ENCODE peak calls at places on chromosome 17, in five cellular contexts. C, F, T, K and O are unnamed samples. For H3K9me3, the result is how much of the 10 kb centered on the place peaks cover.

GRCh38 chr17:57090560-57091185 is 5.6 kb downstream of the AKAP1 start:
- DNase-seq in C (no peak), F (peak), T (no peak), K (no peak), O (no peak)

GRCh38 chr17:76528528-76529223 is 8.8 kb downstream of the CYGB start:
- DNase-seq in C (no peak), F (no peak), T (peak), K (no peak), O (no peak)

GRCh38 chr17:50452627-50453300 is 15.9 kb downstream of the CHAD start:
- DNase-seq in C (peak), F (peak), T (no peak), K (no peak), O (no peak)

GRCh38 chr17:44220211-44221071 is 966 bp upstream of the UBTF start:
- DNase-seq in C (no peak), F (peak), T (peak), K (peak), O (peak)

GRCh38 chr17:78365561-78366108 is 5.8 kb upstream of the SOCS3 start:
- DNase-seq in C (no peak), F (peak), T (no peak), K (no peak), O (peak)

GRCh38 chr17:81018044-81018802 is 16.7 kb upstream of the BAIAP2 start:
- DNase-seq in C (no peak), F (peak), T (no peak), K (peak), O (no peak)

GRCh38 chr17:73043686-73044581 is 48.6 kb downstream of the SLC39A11 start:
- DNase-seq in C (no peak), F (peak), T (no peak), K (no peak), O (no peak)

GRCh38 chr17:46139365-46140210 is 53.6 kb downstream of the KANSL1 start:
- DNase-seq in C (no peak), F (no peak), T (peak), K (no peak), O (no peak)

GRCh38 chr17:39058524-39058923 is 91.3 kb upstream of the FBXO47 start:
- DNase-seq in C (no peak), F (no peak), T (no peak), K (no peak), O (no peak)

GRCh38 chr17:3529817-3530741 is 27.5 kb downstream of the TRPV3 start:
- DNase-seq in C (no peak), F (no peak), T (no peak), K (no peak), O (peak)

GRCh38 chr17:1275962-1276736 is 3.3 kb upstream of the TRARG1 start:
- DNase-seq in C (no peak), F (peak), T (peak), K (peak), O (peak)

GRCh38 chr17:62902573-62903229 is 63.3 kb upstream of the TANC2 start:
- DNase-seq in C (no peak), F (no peak), T (peak), K (peak), O (no peak)

GRCh38 chr17:34581446-34582184 is 2.2 kb downstream of the TMEM132E start:
- DNase-seq in C (no peak), F (peak), T (no peak), K (no peak), O (no peak)

GRCh38 chr17:43645765-43646481 is 15.8 kb downstream of the MEOX1 start:
- DNase-seq in C (no peak), F (peak), T (no peak), K (peak), O (no peak)

GRCh38 chr17:42342242-42343008 is 45.8 kb downstream of the STAT3 start:
- DNase-seq in C (no peak), F (peak), T (no peak), K (no peak), O (no peak)

GRCh38 chr17:11639736-11640510 is 41.7 kb downstream of the DNAH9 start:
- DNase-seq in C (no peak), F (no peak), T (no peak), K (no peak), O (no peak)
- H3K9me3 ChIP-seq in C (under half), F (under half), T (under half), K (under half), O (under half)

GRCh38 chr17:22145605-22146178 is 453.4 kb downstream of the KCNJ18 start:
- DNase-seq in C (no peak), F (no peak), T (no peak), K (no peak), O (no peak)
- H3K9me3 ChIP-seq in C (under half), F (under half), T (under half), K (under half), O (under half)

DNA sequence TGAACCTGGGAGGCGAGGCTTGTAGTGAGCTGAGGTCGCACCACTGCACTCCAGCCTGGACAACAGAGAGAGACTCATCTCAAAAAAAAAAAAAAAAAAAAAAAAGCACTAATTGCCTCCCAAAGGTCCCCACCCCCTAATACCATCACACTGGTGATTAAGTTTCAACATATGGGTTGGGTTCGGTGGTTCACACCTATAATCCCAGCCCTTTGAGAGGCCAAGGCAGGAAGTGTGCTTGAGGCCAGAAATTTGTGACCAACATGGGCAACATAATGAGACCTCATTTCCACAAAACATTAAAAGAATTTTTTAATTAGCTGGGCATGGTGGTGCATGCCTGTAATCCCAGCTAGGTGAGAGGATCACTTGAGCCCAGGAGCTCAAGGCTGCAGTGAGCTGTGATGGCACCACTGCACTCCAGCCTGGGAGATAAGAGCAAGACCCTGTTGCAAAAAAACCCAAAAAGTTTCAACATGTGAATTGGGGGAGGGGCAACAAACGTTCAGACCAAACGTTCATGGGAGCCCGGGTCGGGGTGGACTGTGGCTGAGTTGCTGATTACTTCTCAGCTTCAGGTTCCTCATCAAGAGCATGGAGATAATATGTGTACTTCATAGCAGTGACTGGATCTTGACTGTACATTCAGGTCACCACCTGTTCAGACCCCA is 62.1 kb upstream of the NOL11 start:
- DNase-seq in C (no peak), F (no peak), T (no peak), K (no peak), O (no peak)
- H3K9me3 ChIP-seq in C (under half), F (under half), T (under half), K (under half), O (under half)

GRCh38 chr17:74140282-74140681 is 63.2 kb upstream of the RPL38 start:
- DNase-seq in C (no peak), F (no peak), T (no peak), K (no peak), O (no peak)
- H3K9me3 ChIP-seq in C (under half), F (under half), T (under half), K (under half), O (under half)

GRCh38 chr17:37756060-37756459 is 11.2 kb upstream of the HNF1B start:
- DNase-seq in C (no peak), F (no peak), T (no peak), K (no peak), O (no peak)

GRCh38 chr17:37764383-37764782 is 19.5 kb upstream of the HNF1B start:
- DNase-seq in C (no peak), F (no peak), T (no peak), K (no peak), O (no peak)

GRCh38 chr17:37759014-37759637 is 14.3 kb upstream of the HNF1B start:
- DNase-seq in C (no peak), F (peak), T (no peak), K (no peak), O (peak)

GRCh38 chr17:37762669-37763068 is 17.8 kb upstream of the HNF1B start:
- DNase-seq in C (no peak), F (peak), T (no peak), K (no peak), O (no peak)

GRCh38 chr17:37761065-37761464 is 16.2 kb upstream of the HNF1B start:
- DNase-seq in C (no peak), F (no peak), T (no peak), K (no peak), O (no peak)
- H3K9me3 ChIP-seq in C (under half), F (under half), T (under half), K (under half), O (under half)

GRCh38 chr17:29905086-29905878 is 24.7 kb downstream of the SSH2 start:
- DNase-seq in C (no peak), F (no peak), T (no peak), K (no peak), O (no peak)
- H3K9me3 ChIP-seq in C (under half), F (under half), T (under half), K (under half), O (under half)

GRCh38 chr17:27070836-27071235 is 223.1 kb upstream of the WSB1 start:
- DNase-seq in C (no peak), F (no peak), T (no peak), K (no peak), O (no peak)

GRCh38 chr17:27072885-27073284 is 221.0 kb upstream of the WSB1 start:
- DNase-seq in C (no peak), F (no peak), T (no peak), K (no peak), O (no peak)

GRCh38 chr17:27066315-27066714 is 227.6 kb upstream of the WSB1 start:
- DNase-seq in C (no peak), F (no peak), T (no peak), K (no peak), O (no peak)

GRCh38 chr17:27065588-27065987 is 228.3 kb upstream of the WSB1 start:
- DNase-seq in C (no peak), F (no peak), T (no peak), K (no peak), O (no peak)

DNA sequence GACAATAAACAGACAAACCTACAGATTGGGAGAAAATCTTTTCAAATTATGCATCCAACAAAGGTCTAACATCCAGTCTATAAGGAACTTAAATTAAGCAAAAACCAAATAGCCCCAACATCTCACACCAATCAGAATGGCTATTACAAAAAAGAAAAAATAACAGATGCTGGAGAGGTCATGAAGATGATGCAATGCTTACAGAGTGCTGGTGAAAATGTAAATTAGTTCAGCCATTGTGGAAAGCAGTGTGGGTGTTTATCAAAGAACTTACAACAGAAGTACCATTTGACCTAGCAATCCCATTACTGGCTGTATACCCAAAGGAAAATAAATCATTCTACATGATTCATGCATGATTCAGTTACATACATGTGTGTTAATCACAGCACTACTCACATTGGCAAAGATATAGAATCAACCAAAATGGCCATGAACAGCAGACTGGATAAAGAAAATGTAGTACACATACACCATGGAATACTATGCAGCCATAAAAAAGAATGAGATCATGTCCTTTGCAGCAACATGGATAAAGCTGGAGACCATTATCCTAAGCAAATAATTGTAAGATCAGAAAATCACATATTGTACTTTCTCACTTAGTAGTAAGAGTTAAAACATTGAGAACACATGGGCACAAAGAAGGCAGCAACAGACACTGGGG is 223.9 kb upstream of the WSB1 start:
- DNase-seq in C (no peak), F (no peak), T (no peak), K (no peak), O (no peak)
- H3K9me3 ChIP-seq in C (under half), F (under half), T (under half), K (under half), O (under half)

GRCh38 chr17:49384962-49385361 is 22.9 kb upstream of the ZNF652 start:
- DNase-seq in C (no peak), F (no peak), T (no peak), K (no peak), O (no peak)

GRCh38 chr17:49388290-49388640 is 26.2 kb upstream of the ZNF652 start:
- DNase-seq in C (no peak), F (no peak), T (no peak), K (no peak), O (no peak)

GRCh38 chr17:49388692-49389513 is 25.8 kb downstream of the PHB1 start:
- DNase-seq in C (no peak), F (no peak), T (no peak), K (no peak), O (no peak)

GRCh38 chr17:49386373-49386772 is 24.3 kb upstream of the ZNF652 start:
- DNase-seq in C (no peak), F (no peak), T (no peak), K (no peak), O (no peak)

GRCh38 chr17:49387374-49388289 is 25.6 kb upstream of the ZNF652 start:
- DNase-seq in C (no peak), F (no peak), T (no peak), K (no peak), O (no peak)
- H3K9me3 ChIP-seq in C (under half), F (under half), T (under half), K (under half), O (under half)